ENCODE peak calls at places on chromosomes 12 and 14, in six cellular contexts. C is astrocyte; G is uterus; P is right atrium auricular region; X is CD4-positive, CD25-positive, alpha-beta regulatory T cell; O is pancreas. J is an unnamed sample.

GRCh38 chr14:55188686-55189295 is 2.6 kb downstream of the DLGAP5 start:
- DNase-seq in C (peak), G (no peak), P (no peak), X (no peak), O (no peak), J (no peak)

GRCh38 chr12:15625075-15625474 is 164.1 kb downstream of the EPS8 start:
- DNase-seq in C (no peak), G (no peak), P (no peak), X (no peak), O (no peak), J (no peak)

GRCh38 chr14:35384386-35385041 is 20.0 kb downstream of the NFKBIA start:
- DNase-seq in C (peak), G (peak), P (peak), X (no peak), O (no peak), J (peak)

GRCh38 chr12:9340422-9341259 is 132.4 kb upstream of the PZP start:
- DNase-seq in C (peak), G (no peak), P (no peak), X (peak), O (no peak), J (no peak)

GRCh38 chr14:76386922-76387782 is 11.2 kb downstream of the ESRRB start:
- DNase-seq in C (peak), G (peak), P (no peak), X (peak), O (peak), J (no peak)

GRCh38 chr14:101463566-101464171 is 97.6 kb upstream of the DIO3 start:
- DNase-seq in C (no peak), G (no peak), P (peak), X (no peak), O (no peak), J (peak)

GRCh38 chr14:101927859-101928258 is 36.5 kb upstream of the DYNC1H1 start:
- DNase-seq in C (peak), G (peak), P (peak), X (no peak), O (peak), J (peak)

GRCh38 chr14:50882932-50883826 is 11.3 kb downstream of the ABHD12B start:
- DNase-seq in C (no peak), G (no peak), P (no peak), X (no peak), O (no peak), J (no peak)

GRCh38 chr12:51705450-51705849 is 114.4 kb downstream of the SCN8A start:
- DNase-seq in C (no peak), G (no peak), P (no peak), X (no peak), O (no peak), J (no peak)

GRCh38 chr12:56255671-56256070 is 2.5 kb downstream of the ANKRD52 start:
- DNase-seq in C (no peak), G (no peak), P (no peak), X (no peak), O (no peak), J (no peak)
- H3K27ac ChIP-seq in C (no peak), G (no peak), P (no peak), X (no peak), O (no peak), J (no peak)

DNA sequence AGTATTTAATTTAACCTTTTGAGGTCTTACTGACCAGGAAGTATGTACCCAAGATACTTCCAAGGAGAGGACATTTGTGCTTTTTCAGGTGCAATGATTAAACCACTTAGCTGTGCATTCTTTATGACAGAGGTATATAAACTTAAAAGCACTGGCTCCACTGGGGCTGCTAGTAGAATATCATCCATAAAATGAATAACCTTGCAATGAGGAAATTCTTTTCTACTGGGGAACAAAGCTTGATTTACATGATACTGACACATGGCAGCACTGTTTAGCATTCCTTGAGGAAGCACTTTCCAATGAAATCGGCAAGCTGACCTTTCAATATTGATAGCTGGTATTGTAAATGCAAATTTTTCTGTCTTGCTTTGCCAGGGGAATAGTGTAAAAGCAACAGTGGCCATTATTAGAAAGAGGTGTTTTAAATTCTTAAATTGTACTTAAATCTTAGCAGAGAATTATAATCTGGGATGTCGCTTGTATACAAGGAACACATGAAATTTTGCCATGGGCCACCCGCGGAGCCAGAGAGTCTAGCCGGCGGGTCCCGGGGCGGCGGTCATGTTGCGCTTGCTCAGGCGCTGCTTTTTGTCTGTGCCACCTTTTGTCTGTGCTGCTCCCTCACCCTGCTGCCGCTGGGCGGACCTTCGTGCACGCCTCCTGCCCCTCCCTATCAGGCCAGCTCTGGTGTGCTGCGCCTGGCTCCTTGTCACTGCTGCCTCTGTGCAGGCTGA is 20.9 kb upstream of the BLTP3B start:
- DNase-seq in C (peak), G (peak), P (peak), X (peak), O (peak), J (peak)
- H3K4me3 ChIP-seq in C (peak), G (peak), P (peak), X (peak), O (peak), J (peak)

GRCh38 chr12:95663525-95663924 is 112.2 kb upstream of the USP44 start:
- DNase-seq in C (no peak), G (no peak), P (no peak), X (no peak), O (no peak), J (no peak)

GRCh38 chr12:95653761-95654546 is 102.7 kb upstream of the USP44 start:
- DNase-seq in C (peak), G (no peak), P (no peak), X (peak), O (no peak), J (no peak)

GRCh38 chr12:95661360-95661759 is 110.1 kb upstream of the USP44 start:
- DNase-seq in C (no peak), G (no peak), P (no peak), X (no peak), O (no peak), J (no peak)

GRCh38 chr12:95658386-95658785 is 107.1 kb upstream of the USP44 start:
- DNase-seq in C (no peak), G (no peak), P (no peak), X (no peak), O (no peak), J (no peak)
- H3K27ac ChIP-seq in C (no peak), G (no peak), P (no peak), X (no peak), O (no peak), J (no peak)

DNA sequence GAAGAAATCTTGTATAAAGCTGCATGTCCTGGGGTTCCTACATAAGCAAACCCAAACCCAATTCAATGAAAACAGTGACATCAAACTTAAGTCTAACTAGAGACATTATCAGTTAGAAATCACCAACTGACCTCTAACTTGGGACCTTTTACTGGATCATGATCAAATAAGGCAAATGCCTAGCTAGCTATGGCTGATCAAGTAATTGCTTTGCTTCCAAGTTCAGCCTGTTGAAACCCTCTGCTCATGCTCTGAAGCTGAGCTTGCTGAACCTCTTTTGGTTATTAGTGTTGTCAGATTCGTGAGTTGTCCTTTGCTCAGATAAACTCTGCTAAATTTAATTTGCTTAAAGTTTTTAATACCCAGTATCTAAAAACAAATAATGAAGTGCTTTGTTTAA is 28.9 kb downstream of the ZDHHC17 start:
- DNase-seq in C (no peak), G (no peak), P (no peak), X (no peak), O (no peak), J (no peak)
- H3K4me3 ChIP-seq in C (no peak), G (no peak), P (no peak), X (no peak), O (no peak), J (no peak)

GRCh38 chr12:52815676-52816075 is 1.8 kb upstream of the KRT4 start:
- DNase-seq in C (no peak), G (no peak), P (no peak), X (no peak), O (no peak), J (no peak)

GRCh38 chr12:52814710-52815155 is 817 bp upstream of the KRT4 start:
- DNase-seq in C (no peak), G (no peak), P (no peak), X (no peak), O (no peak), J (no peak)

GRCh38 chr12:52816189-52816588 is 2.3 kb upstream of the KRT4 start:
- DNase-seq in C (no peak), G (no peak), P (no peak), X (no peak), O (no peak), J (no peak)

GRCh38 chr12:52813885-52814709 is at the start of gene KRT4:
- DNase-seq in C (peak), G (no peak), P (no peak), X (no peak), O (no peak), J (no peak)

GRCh38 chr12:52815161-52815560 is 1.2 kb upstream of the KRT4 start:
- DNase-seq in C (no peak), G (no peak), P (no peak), X (no peak), O (no peak), J (no peak)
- H3K27ac ChIP-seq in C (no peak), G (no peak), P (no peak), X (no peak), O (no peak), J (no peak)

GRCh38 chr12:128815779-128816642 is 7.7 kb downstream of the SLC15A4 start:
- DNase-seq in C (peak), G (no peak), P (no peak), X (no peak), O (no peak), J (no peak)
- H3K4me3 ChIP-seq in C (no peak), G (no peak), P (no peak), X (no peak), O (no peak), J (no peak)

DNA sequence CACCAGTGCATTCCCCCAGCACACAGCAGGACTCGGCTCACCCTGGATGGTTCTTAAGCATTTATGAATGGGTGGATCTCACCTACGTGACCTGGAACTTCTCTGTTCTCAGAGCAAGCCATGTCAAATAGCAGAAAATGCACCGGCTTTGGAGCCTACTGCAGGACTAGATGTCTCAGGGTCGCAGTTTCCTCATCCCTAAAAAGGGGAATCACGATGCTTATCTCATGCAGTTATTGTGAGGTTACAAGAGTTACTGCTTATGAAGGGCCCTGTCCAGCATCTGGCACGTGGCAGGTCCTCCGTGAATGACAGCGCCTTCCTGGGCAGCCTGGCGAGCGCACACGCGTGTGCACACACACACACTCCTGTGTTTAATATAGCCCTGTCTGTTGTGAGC is 128.5 kb downstream of the ETV6 start:
- DNase-seq in C (no peak), G (no peak), P (no peak), X (no peak), O (no peak), J (no peak)
- H3K27ac ChIP-seq in C (no peak), G (peak), P (peak), X (no peak), O (no peak), J (peak)

DNA sequence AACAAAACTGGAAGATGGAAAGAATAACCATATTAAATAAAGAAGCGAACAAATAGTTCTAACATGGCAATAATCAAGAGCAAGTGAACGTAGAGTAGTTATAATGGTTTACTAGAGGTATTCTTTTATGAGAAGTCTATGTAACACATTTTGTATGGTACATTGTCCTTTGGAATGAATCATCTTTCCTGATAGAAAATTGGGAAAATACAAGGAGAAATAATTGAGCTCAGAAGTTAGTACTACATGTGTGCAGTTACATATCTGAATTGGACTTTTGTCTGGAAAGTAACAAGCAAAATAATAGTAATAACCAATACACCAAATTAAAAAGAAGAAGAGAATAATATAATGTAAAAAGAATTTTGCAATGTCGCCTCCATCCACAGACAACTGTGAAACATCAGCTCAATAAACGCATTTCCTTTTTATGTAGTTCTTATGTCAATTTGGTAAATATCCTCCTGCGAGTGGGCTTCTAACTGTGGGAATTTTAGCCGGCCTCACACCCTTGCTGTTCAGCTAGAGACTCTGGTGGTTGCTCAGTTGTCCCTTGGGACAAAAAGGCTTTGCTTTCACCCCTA is 943 bp upstream of the TUBA1A start:
- DNase-seq in C (no peak), G (no peak), P (no peak), X (no peak), O (no peak), J (no peak)
- H3K4me3 ChIP-seq in C (peak), G (peak), P (peak), X (peak), O (peak), J (peak)

GRCh38 chr12:26298785-26299621 is 103.6 kb downstream of the SSPN start:
- DNase-seq in C (peak), G (peak), P (no peak), X (peak), O (no peak), J (no peak)
- H3K27ac ChIP-seq in C (peak), G (peak), P (peak), X (no peak), O (peak), J (peak)